ENCODE peak calls at places on chromosomes 11 and 22, in five cellular contexts. D is OCI-LY7; N is mucosa of descending colon; S is left lung; A is stimulated activated CD8-positive, alpha-beta memory T cell treated with anti-CD3 and anti-CD28 coated beads, Interleukin-2, amount 100 ng/mL, for 48 hours. B is an unnamed sample.

GRCh38 chr22:19705181-19705934 is 8.9 kb upstream of the SEPTIN5 start:
- DNase-seq in S (peak), A (no peak), D (no peak), N (no peak), B (no peak)

GRCh38 chr22:48459859-48460823 is 1367.5 kb downstream of the BRD1 start:
- DNase-seq in D (no peak), A (no peak), N (no peak), S (peak), B (no peak)

GRCh38 chr11:68863553-68864265 is 22.0 kb upstream of the CPT1A start:
- DNase-seq in D (no peak), N (peak), A (no peak), S (no peak), B (no peak)

GRCh38 chr11:2133481-2134021 is 5.6 kb downstream of the IGF2 start:
- DNase-seq in S (peak), N (peak), A (no peak), D (no peak), B (no peak)

GRCh38 chr22:17638182-17638431 is 450 bp upstream of the BCL2L13 start:
- DNase-seq in D (peak), A (no peak), S (no peak), N (no peak), B (no peak)

GRCh38 chr22:24969588-24970301 is 17.2 kb downstream of the KIAA1671 start:
- DNase-seq in N (no peak), S (no peak), A (no peak), D (no peak), B (peak)

GRCh38 chr22:19721486-19722172 is 1.7 kb upstream of the GP1BB start:
- DNase-seq in A (no peak), D (no peak), S (no peak), N (no peak), B (no peak)

GRCh38 chr22:44188986-44189630 is 8.4 kb downstream of the PARVG start:
- DNase-seq in N (peak), S (peak), A (no peak), D (no peak), B (no peak)

GRCh38 chr22:36471341-36471821 is 10.1 kb downstream of the TXN2 start:
- DNase-seq in N (no peak), S (no peak), A (no peak), D (no peak), B (no peak)

GRCh38 chr11:45885274-45885920 is at the start of gene MAPK8IP1:
- DNase-seq in A (peak), N (peak), D (peak), S (peak), B (peak)

GRCh38 chr11:117366183-117366582 is 38.5 kb downstream of the CEP164 start:
- DNase-seq in S (no peak), D (no peak), A (no peak), N (no peak), B (no peak)

GRCh38 chr11:49995559-49995958 is 13.2 kb upstream of the OR4C12 start:
- DNase-seq in A (peak), N (no peak), D (peak), S (no peak), B (peak)

GRCh38 chr11:121929581-121929980 is 186.4 kb downstream of the BLID start:
- DNase-seq in S (no peak), D (no peak), N (no peak), A (no peak), B (peak)

GRCh38 chr11:123560001-123560400 is 94.4 kb downstream of the SCN3B start:
- DNase-seq in S (no peak), N (no peak), D (no peak), A (no peak), B (peak)

GRCh38 chr11:18775492-18776292 is 15.9 kb downstream of the PTPN5 start:
- DNase-seq in S (no peak), A (peak), N (no peak), D (peak), B (peak)

GRCh38 chr11:8604078-8604723 is 10.2 kb upstream of the STK33 start:
- DNase-seq in A (peak), D (peak), S (peak), N (no peak), B (peak)

GRCh38 chr11:116427903-116428637 is 344.7 kb downstream of the BUD13 start:
- DNase-seq in A (no peak), S (no peak), D (no peak), N (no peak), B (no peak)

GRCh38 chr22:19143967-19144400 is 467 bp downstream of the ESS2 start:
- DNase-seq in D (peak), A (peak), N (no peak), S (no peak), B (no peak)

GRCh38 chr22:50610041-50610451 is 9.5 kb downstream of the MAPK8IP2 start:
- DNase-seq in A (no peak), N (no peak), S (peak), D (no peak), B (no peak)

GRCh38 chr22:31036671-31037550 is 44.2 kb upstream of the SMTN start:
- DNase-seq in A (no peak), D (no peak), S (no peak), N (peak), B (no peak)

GRCh38 chr22:50445071-50445879 is 29.6 kb downstream of the SBF1 start:
- DNase-seq in N (peak), A (peak), S (peak), D (peak), B (peak)

GRCh38 chr11:124737638-124738293 is 2.0 kb upstream of the NRGN start:
- DNase-seq in D (no peak), A (no peak), S (no peak), N (no peak), B (no peak)

GRCh38 chr11:134800130-134800529 is 388.1 kb upstream of the B3GAT1 start:
- DNase-seq in A (no peak), S (no peak), N (no peak), D (no peak), B (no peak)

GRCh38 chr22:19871023-19871844 is 16.6 kb upstream of the GNB1L start:
- DNase-seq in N (peak), D (no peak), A (no peak), S (peak), B (peak)

GRCh38 chr11:108501396-108501795 is 3.2 kb upstream of the POGLUT3 start:
- DNase-seq in S (no peak), A (no peak), N (no peak), D (no peak), B (no peak)

GRCh38 chr11:117808768-117809167 is 11.8 kb upstream of the DSCAML1 start:
- DNase-seq in A (no peak), N (peak), S (peak), D (no peak), B (no peak)

GRCh38 chr11:64357904-64358535 is 942 bp upstream of the RPS6KA4 start:
- DNase-seq in D (no peak), A (peak), N (peak), S (peak), B (no peak)

GRCh38 chr11:68146010-68146540 is 24.9 kb upstream of the CHKA start:
- DNase-seq in S (peak), A (no peak), D (no peak), N (peak), B (peak)

GRCh38 chr11:107830915-107831540 is 27.6 kb downstream of the SLC35F2 start:
- DNase-seq in D (no peak), N (no peak), S (no peak), A (no peak), B (peak)

GRCh38 chr11:35050596-35050995 is 88.4 kb upstream of the CD44 start:
- DNase-seq in N (no peak), S (no peak), D (no peak), A (no peak), B (no peak)

GRCh38 chr11:45104790-45105084 is 41.7 kb upstream of the PRDM11 start:
- DNase-seq in D (no peak), S (no peak), A (no peak), N (no peak), B (no peak)

GRCh38 chr11:23897453-23898289 is 599.2 kb upstream of the LUZP2 start:
- DNase-seq in D (no peak), A (no peak), N (no peak), S (no peak), B (no peak)

B was measured in body of pancreas.